ENCODE peak calls at places on chromosome 6, in eight cellular contexts. Y, S, A, Q, N, Z, U and V are unnamed samples.

GRCh38 chr6:107869871-107870270 is 45.8 kb upstream of the SCML4 start:
- DNase-seq in Y (no peak), S (no peak), A (no peak), Q (no peak), N (no peak), Z (no peak), U (no peak), V (no peak)

GRCh38 chr6:150720774-150721233 is 121.1 kb downstream of the PLEKHG1 start:
- DNase-seq in Y (no peak), S (no peak), A (peak), Q (no peak), N (no peak), Z (no peak), U (no peak), V (no peak)

GRCh38 chr6:75791881-75792280 is 42.8 kb downstream of the MYO6 start:
- DNase-seq in Y (no peak), S (no peak), A (peak), Q (no peak), N (no peak), Z (no peak), U (no peak), V (no peak)

GRCh38 chr6:164098857-164099534 is 684.5 kb downstream of the QKI start:
- DNase-seq in Y (peak), S (no peak), A (peak), Q (no peak), N (no peak), Z (no peak), U (no peak), V (no peak)

GRCh38 chr6:5139828-5140771 is 55.0 kb downstream of the PPP1R3G start:
- DNase-seq in Y (no peak), S (no peak), A (no peak), Q (no peak), N (no peak), Z (no peak), U (no peak), V (no peak)

GRCh38 chr6:149317656-149318571 is at the start of gene TAB2:
- DNase-seq in Y (no peak), S (peak), A (peak), Q (no peak), N (peak), Z (peak), U (no peak), V (no peak)

GRCh38 chr6:57089265-57089664 is 723 bp upstream of the ZNF451 start:
- DNase-seq in Y (no peak), S (no peak), A (no peak), Q (no peak), N (no peak), Z (no peak), U (no peak), V (no peak)

GRCh38 chr6:149318581-149319286 is 1.2 kb downstream of the TAB2 start:
- DNase-seq in Y (no peak), S (no peak), A (no peak), Q (no peak), N (no peak), Z (no peak), U (no peak), V (no peak)

GRCh38 chr6:35562060-35562459 is 49.4 kb upstream of the TULP1 start:
- DNase-seq in Y (no peak), S (no peak), A (no peak), Q (peak), N (peak), Z (no peak), U (no peak), V (peak)

GRCh38 chr6:148513145-148514071 is 170.8 kb downstream of the SASH1 start:
- DNase-seq in Y (peak), S (no peak), A (peak), Q (peak), N (peak), Z (no peak), U (peak), V (no peak)

GRCh38 chr6:56370127-56370540 is 122.8 kb upstream of the COL21A1 start:
- DNase-seq in Y (peak), S (peak), A (peak), Q (no peak), N (peak), Z (no peak), U (peak), V (peak)

GRCh38 chr6:104182811-104183210 is 676.9 kb downstream of the HACE1 start:
- DNase-seq in Y (no peak), S (no peak), A (peak), Q (no peak), N (no peak), Z (no peak), U (no peak), V (no peak)

GRCh38 chr6:154343473-154344308 is 12.9 kb downstream of the IPCEF1 start:
- DNase-seq in Y (no peak), S (no peak), A (peak), Q (peak), N (peak), Z (peak), U (peak), V (peak)

GRCh38 chr6:1893470-1894130 is 283.9 kb downstream of the FOXC1 start:
- DNase-seq in Y (no peak), S (no peak), A (peak), Q (no peak), N (no peak), Z (no peak), U (no peak), V (no peak)

GRCh38 chr6:114862064-114862463 is 519.2 kb upstream of the HS3ST5 start:
- DNase-seq in Y (no peak), S (no peak), A (no peak), Q (no peak), N (no peak), Z (no peak), U (no peak), V (no peak)

GRCh38 chr6:169451065-169451840 is 197.6 kb upstream of the THBS2 start:
- DNase-seq in Y (no peak), S (no peak), A (peak), Q (no peak), N (no peak), Z (no peak), U (no peak), V (no peak)

GRCh38 chr6:167930300-167930699 is 67.2 kb upstream of the KIF25 start:
- DNase-seq in Y (no peak), S (no peak), A (peak), Q (peak), N (no peak), Z (no peak), U (peak), V (no peak)

GRCh38 chr6:63236398-63236817 is 25.1 kb downstream of the FKBP1C start:
- DNase-seq in Y (no peak), S (no peak), A (no peak), Q (no peak), N (no peak), Z (no peak), U (no peak), V (no peak)

GRCh38 chr6:34176261-34177031 is 30.6 kb upstream of the GRM4 start:
- DNase-seq in Y (no peak), S (no peak), A (no peak), Q (no peak), N (no peak), Z (no peak), U (no peak), V (no peak)

GRCh38 chr6:35229304-35229703 is 15.5 kb downstream of the SCUBE3 start:
- DNase-seq in Y (no peak), S (no peak), A (no peak), Q (no peak), N (no peak), Z (no peak), U (no peak), V (no peak)

GRCh38 chr6:11810039-11810541 is 31.5 kb upstream of the ADTRP start:
- DNase-seq in Y (peak), S (peak), A (peak), Q (peak), N (peak), Z (peak), U (peak), V (peak)

GRCh38 chr6:156379946-156380707 is 397.1 kb upstream of the ARID1B start:
- DNase-seq in Y (no peak), S (no peak), A (peak), Q (peak), N (no peak), Z (no peak), U (peak), V (no peak)

GRCh38 chr6:120805267-120805666 is 529.0 kb downstream of the TBC1D32 start:
- DNase-seq in Y (no peak), S (no peak), A (no peak), Q (no peak), N (no peak), Z (no peak), U (no peak), V (no peak)

GRCh38 chr6:102204336-102204735 is 810.8 kb downstream of the GRIK2 start:
- DNase-seq in Y (no peak), S (no peak), A (no peak), Q (no peak), N (no peak), Z (no peak), U (no peak), V (no peak)

GRCh38 chr6:9140181-9140580 is 704.8 kb upstream of the SLC35B3 start:
- DNase-seq in Y (no peak), S (no peak), A (no peak), Q (peak), N (peak), Z (no peak), U (no peak), V (peak)

GRCh38 chr6:36605560-36606391 is 11.6 kb downstream of the SRSF3 start:
- DNase-seq in Y (no peak), S (no peak), A (peak), Q (no peak), N (no peak), Z (no peak), U (no peak), V (peak)

GRCh38 chr6:117549606-117550005 is 52.7 kb downstream of the GOPC start:
- DNase-seq in Y (no peak), S (no peak), A (no peak), Q (no peak), N (no peak), Z (no peak), U (no peak), V (no peak)

GRCh38 chr6:158654498-158654897 is 4.6 kb downstream of the SYTL3 start:
- DNase-seq in Y (peak), S (no peak), A (peak), Q (peak), N (peak), Z (peak), U (peak), V (peak)

GRCh38 chr6:99349620-99350141 is at the start of gene FAXC:
- DNase-seq in Y (peak), S (no peak), A (peak), Q (peak), N (peak), Z (peak), U (no peak), V (no peak)

GRCh38 chr6:53309059-53309896 is 39.5 kb downstream of the ELOVL5 start:
- DNase-seq in Y (no peak), S (no peak), A (peak), Q (peak), N (no peak), Z (no peak), U (peak), V (no peak)

GRCh38 chr6:168097221-168097620 is 18.2 kb upstream of the FRMD1 start:
- DNase-seq in Y (no peak), S (no peak), A (no peak), Q (no peak), N (no peak), Z (no peak), U (no peak), V (no peak)

GRCh38 chr6:10518461-10519216 is 2.5 kb upstream of the GCNT2 start:
- DNase-seq in Y (no peak), S (no peak), A (peak), Q (peak), N (no peak), Z (no peak), U (peak), V (no peak)

GRCh38 chr6:7169296-7169721 is 61.5 kb downstream of the RREB1 start:
- DNase-seq in Y (peak), S (peak), A (no peak), Q (no peak), N (no peak), Z (no peak), U (no peak), V (peak)

GRCh38 chr6:9481292-9482029 is 933.4 kb downstream of the TFAP2A start:
- DNase-seq in Y (no peak), S (no peak), A (peak), Q (peak), N (no peak), Z (no peak), U (peak), V (no peak)

GRCh38 chr6:90168693-90169131 is 127.9 kb downstream of the BACH2 start:
- DNase-seq in Y (no peak), S (no peak), A (peak), Q (peak), N (no peak), Z (no peak), U (peak), V (no peak)

DNA sequence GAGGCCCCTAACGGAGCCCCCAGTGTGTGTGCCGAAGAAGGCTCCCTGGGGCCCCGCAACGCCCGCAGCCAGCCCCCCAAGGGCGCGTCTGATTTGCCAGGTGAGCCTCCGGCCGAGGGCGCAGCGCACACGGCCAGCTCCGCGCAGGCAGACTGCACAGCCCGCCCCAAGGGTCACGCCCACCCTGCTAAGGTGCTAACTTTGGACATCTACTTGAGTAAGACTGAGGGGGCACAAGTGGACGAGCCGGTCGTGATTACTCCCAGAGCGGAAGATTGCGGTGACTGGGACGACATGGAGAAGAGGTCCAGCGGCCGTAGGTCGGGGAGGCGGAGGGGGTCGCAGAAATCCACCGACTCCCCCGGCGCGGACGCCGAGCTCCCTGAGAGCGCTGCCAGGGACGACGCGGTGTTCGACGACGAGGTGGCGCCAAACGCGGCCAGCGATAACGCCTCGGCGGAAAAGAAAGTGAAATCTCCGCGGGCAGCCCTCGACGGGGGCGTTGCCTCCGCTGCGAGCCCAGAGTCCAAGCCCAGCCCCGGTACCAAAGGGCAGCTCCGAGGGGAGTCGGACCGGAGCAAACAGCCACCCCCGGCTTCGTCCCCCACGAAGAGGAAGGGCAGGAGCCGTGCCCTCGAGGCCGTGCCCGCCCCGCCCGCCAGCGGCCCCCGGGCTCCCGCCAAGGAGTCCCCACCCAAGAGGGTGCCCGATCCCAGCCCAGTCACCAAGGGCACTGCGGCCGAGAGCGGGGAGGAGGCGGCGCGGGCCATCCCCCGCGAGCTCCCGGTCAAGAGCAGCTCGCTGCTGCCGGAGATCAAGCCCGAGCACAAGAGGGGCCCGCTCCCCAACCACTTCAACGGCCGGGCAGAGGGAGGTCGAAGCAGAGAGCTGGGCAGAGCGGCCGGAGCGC is 117.0 kb downstream of the RTN4IP1 start:
- DNase-seq in Y (peak), S (peak), A (no peak), Q (no peak), N (peak), Z (peak), U (no peak), V (peak)
- TF ChIP-seq CTCF in Y (no peak), S (peak), A (peak), Q (peak), N (no peak), Z (no peak), U (peak), V (no peak)

DNA sequence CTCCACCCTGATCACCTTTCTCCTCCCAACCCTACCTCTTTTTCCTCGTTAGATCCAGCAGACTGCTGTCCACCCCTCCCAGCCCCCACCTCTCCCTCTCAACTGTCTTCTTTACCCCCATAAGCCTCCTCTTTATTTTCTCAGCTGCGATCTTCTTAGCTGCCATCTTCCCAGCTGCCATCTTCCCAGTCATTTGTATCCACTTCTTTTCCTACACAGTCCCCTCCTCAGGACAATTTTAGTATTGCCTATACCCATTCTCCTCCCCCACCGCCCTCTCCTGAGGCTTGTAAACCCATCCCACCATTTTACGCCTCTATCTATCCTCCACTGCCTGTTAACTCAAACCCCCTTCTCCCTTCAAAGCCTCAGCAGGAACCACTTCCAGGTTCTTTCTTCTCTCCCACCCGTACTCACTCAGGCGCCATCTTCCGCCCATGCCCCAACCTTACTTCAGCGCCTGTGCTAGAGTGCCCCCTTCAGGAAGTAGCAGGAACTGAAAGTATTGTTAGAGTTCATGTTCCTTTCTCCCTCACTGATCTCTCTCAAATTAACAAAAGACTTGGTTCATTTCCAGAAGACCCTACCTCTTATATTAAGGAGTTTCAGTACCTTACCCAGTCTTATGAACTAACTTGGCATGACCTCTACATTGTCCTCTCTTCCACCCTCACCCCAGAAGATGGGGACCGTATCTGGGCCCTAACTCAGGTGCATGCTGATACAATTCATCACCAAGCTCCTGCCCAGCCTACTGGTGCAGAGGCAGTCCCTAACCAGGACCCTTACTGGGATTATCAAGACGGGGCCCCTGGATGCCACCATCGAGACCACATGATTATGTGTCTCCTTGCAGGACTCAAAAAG is 236.0 kb downstream of the ADGRG6 start:
- DNase-seq in Y (no peak), S (no peak), A (peak), Q (peak), N (no peak), Z (no peak), U (peak), V (no peak)
- TF ChIP-seq CTCF in Y (no peak), S (no peak), A (peak), Q (peak), N (peak), Z (peak), U (peak), V (no peak)

GRCh38 chr6:21022343-21023107 is 488.3 kb downstream of the CDKAL1 start:
- DNase-seq in Y (no peak), S (no peak), A (peak), Q (peak), N (peak), Z (no peak), U (no peak), V (no peak)

GRCh38 chr6:21024621-21025020 is 490.4 kb downstream of the CDKAL1 start:
- DNase-seq in Y (no peak), S (no peak), A (no peak), Q (no peak), N (no peak), Z (no peak), U (no peak), V (no peak)

GRCh38 chr6:21023210-21023609 is 489.0 kb downstream of the CDKAL1 start:
- DNase-seq in Y (no peak), S (no peak), A (no peak), Q (no peak), N (no peak), Z (no peak), U (no peak), V (no peak)

DNA sequence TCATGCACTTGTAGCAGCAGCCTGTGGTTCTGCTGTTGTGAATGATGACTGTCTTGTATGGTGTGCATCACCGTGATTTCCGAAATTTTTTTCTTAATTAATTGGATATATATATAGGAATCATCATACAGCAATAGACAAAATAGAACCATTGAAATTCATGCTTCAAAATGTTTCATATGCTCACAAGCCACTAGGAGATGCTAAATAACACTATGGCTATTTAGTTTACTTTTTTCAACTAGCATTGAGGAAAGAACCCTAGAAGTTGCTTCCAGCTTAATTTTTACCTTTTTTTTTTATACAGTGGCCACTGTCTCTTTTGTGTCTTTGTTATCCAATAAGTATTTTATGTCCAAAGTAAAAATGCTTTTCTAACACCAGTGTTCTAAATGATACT is 485.4 kb downstream of the CDKAL1 start:
- DNase-seq in Y (no peak), S (no peak), A (peak), Q (peak), N (no peak), Z (no peak), U (no peak), V (no peak)
- TF ChIP-seq CTCF in Y (no peak), S (no peak), A (peak), Q (peak), N (no peak), Z (no peak), U (peak), V (no peak)

GRCh38 chr6:152636675-152637421 is at the start of gene SYNE1:
- DNase-seq in Y (peak), S (no peak), A (peak), Q (peak), N (peak), Z (peak), U (no peak), V (no peak)

GRCh38 chr6:152637422-152638047 is 373 bp upstream of the SYNE1 start:
- DNase-seq in Y (no peak), S (no peak), A (peak), Q (peak), N (no peak), Z (no peak), U (peak), V (no peak)

GRCh38 chr6:152648090-152648489 is 10.9 kb upstream of the SYNE1 start:
- DNase-seq in Y (no peak), S (no peak), A (peak), Q (peak), N (no peak), Z (no peak), U (peak), V (no peak)

DNA sequence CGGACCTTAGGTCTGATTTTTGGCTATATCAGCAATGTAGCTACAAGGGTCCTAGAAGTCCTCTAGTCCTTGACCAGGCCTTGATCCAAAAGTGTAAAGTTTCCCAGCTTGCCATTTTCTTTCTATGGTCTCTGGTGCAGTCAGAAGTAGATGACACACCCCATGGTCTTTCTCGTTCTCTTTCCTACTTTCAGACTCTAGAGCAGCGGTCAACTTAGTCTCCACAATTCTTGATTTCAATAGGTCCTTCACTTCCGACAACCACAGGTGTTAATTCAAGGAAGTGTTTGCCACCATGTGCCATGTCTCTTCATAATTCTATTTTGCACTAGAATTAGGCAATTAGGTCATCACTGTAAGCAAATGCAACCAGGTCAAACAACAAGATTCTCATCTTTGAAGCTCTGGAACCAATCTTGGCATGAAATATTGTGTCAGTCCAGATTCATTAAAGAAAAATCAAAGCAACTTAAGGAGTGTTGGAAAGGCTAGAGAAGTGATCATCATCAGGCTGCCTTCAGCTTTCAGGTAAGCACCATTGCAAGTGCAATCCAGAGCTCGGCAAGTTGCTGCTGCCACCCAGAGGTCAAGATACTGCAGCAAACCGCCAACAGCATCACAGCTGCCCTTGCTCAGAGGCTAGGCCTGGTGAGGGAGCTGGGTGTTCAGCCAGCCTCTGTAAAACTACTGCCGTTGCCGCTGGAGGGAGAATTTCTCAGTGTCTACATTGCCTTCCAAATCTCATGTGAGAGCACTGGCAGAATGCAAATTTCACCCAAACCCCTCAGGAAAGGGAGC is 5.6 kb upstream of the SYNE1 start:
- DNase-seq in Y (peak), S (no peak), A (peak), Q (peak), N (peak), Z (no peak), U (peak), V (no peak)
- TF ChIP-seq CTCF in Y (peak), S (peak), A (peak), Q (peak), N (peak), Z (no peak), U (peak), V (no peak)